ENCODE peak calls at places on chromosomes 1 and 21, in nine cellular contexts. R is NCI-H2171 treated with DMSO at 0.1 percent for 48 hours; D is naive thymus-derived CD4-positive, alpha-beta T cell; A is left cardiac atrium; B is GM20000; K is A172; H is activated T-cell treated with anti-CD3 and anti-CD28 coated beads, Interleukin-2, amount 50 U/mL, for 72 hours; J is pancreas; G is iPS-NIHi11. W is an unnamed sample.

GRCh38 chr1:233121947-233122559 is 171.6 kb downstream of the NTPCR start:
- DNase-seq in J (no peak), K (no peak), A (no peak), B (no peak), R (no peak), H (no peak), G (no peak), D (no peak), W (no peak)

GRCh38 chr21:46194374-46195334 is 10.4 kb upstream of the SPATC1L start:
- DNase-seq in R (no peak), H (no peak), G (no peak), D (no peak), A (no peak), J (no peak), B (no peak), K (no peak), W (no peak)

GRCh38 chr21:33761104-33762036 is 119.1 kb downstream of the ITSN1 start:
- DNase-seq in R (peak; percentile 10), K (peak; percentile 99), B (no peak), G (peak; percentile 39), D (no peak), A (no peak), H (no peak), J (no peak), W (peak; percentile 87)

GRCh38 chr1:85584264-85584781 is 3.8 kb downstream of the CCN1 start:
- DNase-seq in G (peak; percentile 47), J (no peak), A (no peak), H (no peak), K (peak; percentile 77), D (no peak), R (no peak), B (no peak), W (no peak)

GRCh38 chr21:45347048-45347711 is 57.8 kb upstream of the COL18A1 start:
- DNase-seq in K (no peak), B (no peak), D (no peak), H (no peak), J (peak; percentile 11), R (no peak), A (peak; percentile 16), G (no peak), W (no peak)

GRCh38 chr1:41864471-41865040 is 54.2 kb downstream of the HIVEP3 start:
- DNase-seq in B (no peak), H (no peak), A (no peak), G (no peak), J (no peak), D (no peak), R (no peak), K (no peak), W (no peak)

GRCh38 chr1:38444311-38444710 is 397.7 kb upstream of the POU3F1 start:
- DNase-seq in J (no peak), H (no peak), R (no peak), K (peak; percentile 75), G (no peak), A (no peak), B (no peak), D (no peak), W (no peak)

GRCh38 chr1:78520843-78521242 is 30.1 kb downstream of the PTGFR start:
- DNase-seq in A (no peak), K (no peak), R (no peak), H (no peak), J (no peak), D (no peak), G (no peak), B (no peak), W (no peak)

GRCh38 chr1:195113471-195113870 is 1494.8 kb downstream of the KCNT2 start:
- DNase-seq in D (no peak), J (no peak), H (no peak), K (peak; percentile 10), B (no peak), A (no peak), G (peak; percentile 10), R (no peak), W (no peak)

GRCh38 chr1:45543599-45544417 is 6.8 kb upstream of the AKR1A1 start:
- DNase-seq in B (peak; percentile 58), K (peak; percentile 62), H (peak; percentile 76), D (peak; percentile 74), A (peak; percentile 62), R (no peak), J (no peak), G (no peak), W (no peak)

GRCh38 chr1:17845583-17845982 is 90.5 kb downstream of the ACTL8 start:
- DNase-seq in B (no peak), D (no peak), A (no peak), G (no peak), R (no peak), K (no peak), J (no peak), H (no peak), W (no peak)

GRCh38 chr1:41545996-41546938 is 61.8 kb upstream of the EDN2 start:
- DNase-seq in A (no peak), K (no peak), G (no peak), B (no peak), J (no peak), R (no peak), H (no peak), D (no peak), W (no peak)

GRCh38 chr1:109579044-109579443 is 30.6 kb downstream of the GNAI3 start:
- DNase-seq in A (no peak), K (no peak), D (no peak), J (no peak), R (no peak), G (no peak), H (no peak), B (no peak), W (no peak)

GRCh38 chr1:183942933-183943693 is 94.4 kb downstream of the COLGALT2 start:
- DNase-seq in J (no peak), R (peak; percentile 79), K (peak; percentile 99), H (no peak), A (no peak), G (peak; percentile 56), B (peak; percentile 21), D (no peak), W (peak; percentile 15)

GRCh38 chr1:3334366-3334765 is 120.1 kb upstream of the ARHGEF16 start:
- DNase-seq in B (no peak), H (no peak), A (no peak), D (no peak), J (no peak), G (no peak), R (no peak), K (no peak), W (no peak)

W was measured in SW480.